ENCODE peak calls at places on chromosome 9, in six cellular contexts. Z is brain microvascular endothelial cell, K is lower lobe of right lung, I is keratinocyte, D is hepatocyte, T is colonic mucosa. J is an unnamed sample.

GRCh38 chr9:503881-504852 is 289.5 kb downstream of the DOCK8 start:
- DNase-seq in Z (peak; percentile 2), K (peak; percentile 87), I (peak; percentile 4), D (peak; percentile 90), T (peak; percentile 82), J (no peak)

GRCh38 chr9:137741330-137741729 is 122.5 kb downstream of the EHMT1 start:
- DNase-seq in Z (no peak), K (no peak), I (no peak), D (no peak), T (no peak), J (no peak)

GRCh38 chr9:127369428-127369827 is 27.5 kb upstream of the SLC2A8 start:
- DNase-seq in Z (no peak), K (no peak), I (no peak), D (no peak), T (no peak), J (no peak)

GRCh38 chr9:78167356-78167755 is 68.5 kb upstream of the CEP78 start:
- DNase-seq in Z (no peak), K (no peak), I (no peak), D (peak; percentile 67), T (peak; percentile 20), J (no peak)

GRCh38 chr9:90767523-90768100 is 34.0 kb upstream of the SYK start:
- DNase-seq in Z (no peak), K (no peak), I (no peak), D (no peak), T (no peak), J (no peak)

GRCh38 chr9:10251490-10251889 is 361.3 kb downstream of the PTPRD start:
- DNase-seq in Z (peak; percentile 71), K (no peak), I (no peak), D (peak; percentile 56), T (no peak), J (no peak)

GRCh38 chr9:133991964-133992779 is at the start of gene VAV2:
- DNase-seq in Z (no peak), K (peak; percentile 83), I (no peak), D (peak; percentile 83), T (peak; percentile 69), J (no peak)

GRCh38 chr9:76835571-76836283 is 70.2 kb downstream of the PRUNE2 start:
- DNase-seq in Z (peak; percentile 38), K (no peak), I (no peak), D (peak; percentile 15), T (no peak), J (peak; percentile 61)

GRCh38 chr9:98367371-98367900 is 112.0 kb upstream of the TBC1D2 start:
- DNase-seq in Z (no peak), K (no peak), I (no peak), D (no peak), T (no peak), J (no peak)

GRCh38 chr9:108271236-108271635 is 584.5 kb downstream of the ACTL7B start:
- DNase-seq in Z (no peak), K (no peak), I (no peak), D (no peak), T (no peak), J (no peak)

GRCh38 chr9:126411948-126412284 is 85.3 kb downstream of the MVB12B start:
- DNase-seq in Z (no peak), K (no peak), I (no peak), D (no peak), T (no peak), J (no peak)

GRCh38 chr9:70449461-70449860 is 35.0 kb upstream of the KLF9 start:
- DNase-seq in Z (no peak), K (no peak), I (no peak), D (no peak), T (no peak), J (no peak)

GRCh38 chr9:17130725-17131124 is 4.1 kb upstream of the CNTLN start:
- DNase-seq in Z (no peak), K (no peak), I (no peak), D (no peak), T (no peak), J (no peak)

GRCh38 chr9:133735894-133736293 is 2.3 kb downstream of the SARDH start:
- DNase-seq in Z (no peak), K (no peak), I (no peak), D (no peak), T (no peak), J (no peak)

GRCh38 chr9:11338130-11338529 is 725.3 kb upstream of the PTPRD start:
- DNase-seq in Z (no peak), K (no peak), I (no peak), D (no peak), T (no peak), J (no peak)

GRCh38 chr9:5869315-5870019 is 21.2 kb upstream of the MLANA start:
- DNase-seq in Z (no peak), K (no peak), I (no peak), D (no peak), T (no peak), J (no peak)

GRCh38 chr9:110048976-110049698 is 158.8 kb downstream of the C9orf152 start:
- DNase-seq in Z (no peak), K (no peak), I (no peak), D (peak; percentile 36), T (peak; percentile 30), J (no peak)

GRCh38 chr9:77903666-77904248 is 127.9 kb downstream of the GNAQ start:
- DNase-seq in Z (no peak), K (no peak), I (no peak), D (no peak), T (no peak), J (no peak)

GRCh38 chr9:4855861-4856260 is 63.1 kb downstream of the RCL1 start:
- DNase-seq in Z (peak; percentile 53), K (no peak), I (no peak), D (peak; percentile 30), T (no peak), J (no peak)

GRCh38 chr9:4826417-4827166 is 33.8 kb downstream of the RCL1 start:
- DNase-seq in Z (no peak), K (no peak), I (no peak), D (no peak), T (no peak), J (no peak)

GRCh38 chr9:106945727-106946690 is 83.0 kb downstream of the ZNF462 start:
- DNase-seq in Z (peak; percentile 89), K (no peak), I (no peak), D (no peak), T (no peak), J (no peak)

GRCh38 chr9:78031271-78031825 is at the start of gene GNAQ:
- DNase-seq in Z (no peak), K (peak; percentile 56), I (no peak), D (peak; percentile 67), T (no peak), J (no peak)

GRCh38 chr9:18137815-18138214 is 336.1 kb upstream of the ADAMTSL1 start:
- DNase-seq in Z (no peak), K (no peak), I (no peak), D (no peak), T (no peak), J (no peak)

GRCh38 chr9:114153761-114154596 is 1.4 kb upstream of the COL27A1 start:
- DNase-seq in Z (no peak), K (no peak), I (no peak), D (peak; percentile 79), T (no peak), J (no peak)

GRCh38 chr9:76371901-76372300 is 22.3 kb downstream of the RFK start:
- DNase-seq in Z (peak; percentile 60), K (no peak), I (no peak), D (no peak), T (no peak), J (no peak)

GRCh38 chr9:78035369-78035993 is 3.9 kb upstream of the GNAQ start:
- DNase-seq in Z (peak; percentile 67), K (no peak), I (peak; percentile 40), D (peak; percentile 87), T (peak; percentile 72), J (peak; percentile 44)

DNA sequence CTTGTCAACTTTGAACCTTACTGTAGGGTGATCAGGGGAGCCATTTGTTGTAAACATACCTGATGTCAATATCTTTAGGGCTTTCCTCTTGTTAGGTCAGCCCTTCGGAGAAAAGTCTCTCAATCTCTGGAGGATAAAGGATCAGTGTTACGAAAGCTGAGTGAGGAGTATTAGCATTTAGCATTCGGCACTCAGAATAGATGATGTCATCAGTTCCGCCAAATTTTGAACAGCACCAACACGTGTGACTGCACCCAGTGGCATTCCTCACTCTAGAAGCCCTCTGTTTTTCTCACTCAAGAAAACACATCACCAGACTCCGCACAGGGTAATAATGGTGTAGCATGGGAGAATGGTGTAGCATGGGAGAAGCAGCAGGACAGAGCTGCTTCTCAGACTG is 87.8 kb downstream of the RASEF start:
- DNase-seq in Z (no peak), K (no peak), I (no peak), D (no peak), T (no peak), J (no peak)
- H3K4me3 ChIP-seq in Z (no peak overlapping the region), K (no peak overlapping the region), I (no peak overlapping the region), D (no peak overlapping the region), T (no peak overlapping the region), J (no peak overlapping the region)

GRCh38 chr9:136499071-136499934 is 16.5 kb upstream of the SEC16A start:
- DNase-seq in Z (no peak), K (no peak), I (no peak), D (no peak), T (no peak), J (no peak)
- H3K27me3 ChIP-seq in Z (no peaks in the 10 kb centered on the region), K (no peaks in the 10 kb centered on the region), I (no peaks in the 10 kb centered on the region), D (no peaks in the 10 kb centered on the region), T (no peaks in the 10 kb centered on the region), J (no peaks in the 10 kb centered on the region)

DNA sequence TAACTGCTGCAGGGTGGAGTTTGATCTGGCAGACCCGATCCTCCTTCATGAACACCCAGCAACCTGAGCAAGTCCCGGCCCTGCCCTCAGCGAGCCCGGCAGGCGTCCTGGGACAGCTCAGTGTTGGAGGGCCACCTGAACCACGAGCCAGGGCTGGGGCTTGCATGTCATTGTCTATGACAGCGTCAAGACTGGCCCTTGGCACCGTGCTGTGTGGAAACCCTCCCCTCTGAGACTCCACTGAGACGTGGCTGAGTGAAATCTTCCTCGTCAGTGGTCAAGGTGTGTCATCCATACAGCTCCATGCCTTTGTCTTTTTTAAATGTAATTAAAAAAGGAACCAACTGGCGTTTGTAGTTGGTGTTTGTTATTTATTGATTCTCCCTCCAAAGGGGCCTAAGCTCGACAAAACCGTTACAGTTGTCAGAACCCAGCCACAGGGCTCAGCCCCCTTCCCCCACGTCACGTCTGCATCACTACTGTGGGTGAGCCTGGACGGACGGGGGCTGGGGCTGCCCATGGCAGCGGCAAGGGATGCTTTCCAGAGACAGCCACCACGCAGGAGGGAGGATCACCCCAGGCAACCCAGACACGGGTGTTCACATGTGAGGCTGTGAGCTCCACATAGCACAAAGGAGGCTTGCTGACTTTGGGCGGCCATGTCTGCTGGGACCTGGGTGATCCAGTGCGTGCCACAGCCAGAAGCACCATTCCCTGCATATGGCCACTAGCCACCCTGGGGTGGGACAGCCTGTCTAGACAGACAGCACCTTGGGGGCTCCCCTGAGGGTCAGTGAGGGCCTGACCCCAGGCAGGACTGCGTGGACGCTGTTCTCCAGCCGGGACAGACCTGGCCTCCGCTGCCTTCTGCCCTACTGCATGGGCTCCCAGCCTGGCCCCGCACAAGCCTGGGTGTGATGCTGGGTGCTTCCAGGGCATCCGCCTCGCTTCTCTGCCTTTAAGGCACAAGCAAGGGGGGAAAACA is 7.3 kb downstream of the UCK1 start:
- DNase-seq in Z (no peak), K (no peak), I (no peak), D (no peak), T (no peak), J (no peak)
- TF ChIP-seq CTCF in Z (no peak), K (no peak), I (no peak), D (no peak), T (no peak), J (no peak)

DNA sequence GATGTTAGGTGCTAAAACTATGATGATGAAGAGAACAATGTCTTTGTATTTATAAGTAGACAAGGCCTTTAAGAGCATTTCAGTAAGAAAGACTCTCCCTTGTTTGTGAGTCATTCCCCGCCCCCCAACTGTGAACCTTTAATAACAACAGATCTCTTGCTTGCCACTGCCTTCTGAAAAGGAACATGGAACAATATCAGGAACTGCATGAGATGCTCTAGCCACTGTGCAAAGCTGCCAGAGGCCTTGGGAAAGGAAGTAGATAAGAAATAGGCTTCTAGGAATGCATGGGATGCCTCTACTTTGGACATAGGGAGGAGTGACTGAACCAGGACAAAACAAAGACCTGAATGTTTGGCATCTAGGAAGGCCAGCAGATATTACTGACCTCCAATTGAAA is 296.1 kb upstream of the MPDZ start:
- DNase-seq in Z (peak; percentile 65), K (no peak), I (no peak), D (no peak), T (no peak), J (no peak)
- H3K4me3 ChIP-seq in Z (no peak overlapping the region), K (no peak overlapping the region), I (no peak overlapping the region), D (no peak overlapping the region), T (no peak overlapping the region), J (no peak overlapping the region)

J was measured in BJ.